ENCODE peak calls at places on chromosomes 7 and 10, in eight cellular contexts. D, I, G, T, Q, M, W and H are unnamed samples.
A peak's percentile ranks its signal among the peaks of the same experiment; 100 is the strongest.

GRCh38 chr7:157641866-157642265 is 305.1 kb downstream of the DNAJB6 start:
- DNase-seq in D (no peak), I (no peak), G (no peak), T (no peak), Q (no peak), M (no peak), W (no peak), H (no peak)

GRCh38 chr10:25573281-25573680 is 360.7 kb upstream of the MYO3A start:
- DNase-seq in D (no peak), I (no peak), G (no peak), T (no peak), Q (no peak), M (no peak), W (no peak), H (no peak)

GRCh38 chr7:131390275-131390674 is 62.6 kb downstream of the MKLN1 start:
- DNase-seq in D (no peak), I (no peak), G (no peak), T (no peak), Q (no peak), M (no peak), W (no peak), H (no peak)

GRCh38 chr7:117001283-117001682 is 48.0 kb downstream of the ST7 start:
- DNase-seq in D (no peak), I (no peak), G (no peak), T (no peak), Q (no peak), M (no peak), W (no peak), H (no peak)

GRCh38 chr10:126405239-126405785 is 17.0 kb upstream of the ADAM12 start:
- DNase-seq in D (no peak), I (no peak), G (no peak), T (no peak), Q (no peak), M (peak; percentile 19), W (no peak), H (no peak)

GRCh38 chr7:148935451-148935850 is 51.4 kb upstream of the EZH2 start:
- DNase-seq in D (no peak), I (no peak), G (peak; percentile 26), T (no peak), Q (no peak), M (no peak), W (no peak), H (no peak)

GRCh38 chr10:75622503-75622902 is 191.1 kb downstream of the LRMDA start:
- DNase-seq in D (no peak), I (no peak), G (no peak), T (no peak), Q (no peak), M (no peak), W (no peak), H (no peak)

GRCh38 chr10:74704629-74705360 is 121.6 kb upstream of the KAT6B start:
- DNase-seq in D (no peak), I (no peak), G (no peak), T (no peak), Q (no peak), M (peak; percentile 16), W (no peak), H (no peak)

GRCh38 chr10:116688241-116688711 is 54.1 kb downstream of the HSPA12A start:
- DNase-seq in D (no peak), I (peak; percentile 18), G (no peak), T (no peak), Q (no peak), M (peak; percentile 52), W (no peak), H (no peak)

GRCh38 chr10:60205741-60206140 is 183.9 kb downstream of the ANK3 start:
- DNase-seq in D (no peak), I (no peak), G (no peak), T (no peak), Q (no peak), M (no peak), W (no peak), H (no peak)

GRCh38 chr10:112160834-112161233 is 22.7 kb downstream of the GPAM start:
- DNase-seq in D (no peak), I (no peak), G (no peak), T (no peak), Q (no peak), M (no peak), W (no peak), H (no peak)

GRCh38 chr7:25495342-25495855 is 267.1 kb upstream of the NPVF start:
- DNase-seq in D (no peak), I (no peak), G (no peak), T (no peak), Q (no peak), M (no peak), W (no peak), H (no peak)

GRCh38 chr7:22420008-22420407 is 63.1 kb upstream of the RAPGEF5 start:
- DNase-seq in D (no peak), I (no peak), G (no peak), T (no peak), Q (no peak), M (no peak), W (no peak), H (no peak)

GRCh38 chr7:3578399-3578798 is 277.3 kb downstream of the SDK1 start:
- DNase-seq in D (no peak), I (no peak), G (no peak), T (no peak), Q (no peak), M (no peak), W (no peak), H (no peak)

GRCh38 chr10:99621454-99622246 is 1.4 kb upstream of the SLC25A28 start:
- DNase-seq in D (no peak), I (no peak), G (no peak), T (no peak), Q (no peak), M (peak; percentile 81), W (no peak), H (no peak)

GRCh38 chr10:1400129-1400865 is 337.0 kb downstream of the ADARB2 start:
- DNase-seq in D (peak; percentile 9), I (no peak), G (peak; percentile 39), T (no peak), Q (no peak), M (no peak), W (no peak), H (no peak)

GRCh38 chr7:87445897-87446296 is 29.6 kb downstream of the ABCB4 start:
- DNase-seq in D (no peak), I (no peak), G (no peak), T (peak; percentile 60), Q (no peak), M (no peak), W (no peak), H (no peak)

GRCh38 chr10:77386365-77386764 is 251.2 kb downstream of the KCNMA1 start:
- DNase-seq in D (no peak), I (no peak), G (peak; percentile 59), T (no peak), Q (no peak), M (no peak), W (no peak), H (no peak)

GRCh38 chr10:11401314-11402222 is 209.9 kb downstream of the USP6NL start:
- DNase-seq in D (no peak), I (no peak), G (peak; percentile 35), T (no peak), Q (no peak), M (no peak), W (no peak), H (no peak)

GRCh38 chr7:1104514-1105179 is 16.7 kb downstream of the GPER1 start:
- DNase-seq in D (no peak), I (no peak), G (no peak), T (no peak), Q (no peak), M (no peak), W (no peak), H (no peak)

GRCh38 chr10:112915590-112916572 is 34.2 kb upstream of the TCF7L2 start:
- DNase-seq in D (no peak), I (no peak), G (no peak), T (no peak), Q (peak; percentile 22), M (peak; percentile 24), W (no peak), H (no peak)